ENCODE peak calls at places on chromosomes 12 and 14, in four cellular contexts. One of them, this sample, is unnamed. For H3K4me1, the result is how much of the 10 kb centered on the place peaks cover.

GRCh38 chr14:20684662-20685456 is 499 bp downstream of the RNASE4 start:
- DNase-seq in pancreas: no peak
- DNase-seq in Karpas-422: no peak
- DNase-seq in heart left ventricle: peak
- DNase-seq in this sample: no peak

GRCh38 chr12:45469902-45470301 is 254.0 kb downstream of the ANO6 start:
- DNase-seq in pancreas: no peak
- DNase-seq in Karpas-422: no peak
- DNase-seq in heart left ventricle: no peak
- DNase-seq in this sample: no peak

GRCh38 chr14:100813291-100813690 is 12.6 kb upstream of the MEG3 start:
- DNase-seq in pancreas: no peak
- DNase-seq in Karpas-422: no peak
- DNase-seq in heart left ventricle: no peak
- DNase-seq in this sample: peak

GRCh38 chr12:124917135-124917840 is 2.8 kb upstream of the UBC start:
- DNase-seq in pancreas: peak
- DNase-seq in Karpas-422: peak
- DNase-seq in heart left ventricle: peak
- DNase-seq in this sample: peak

GRCh38 chr14:39097159-39097558 is 5.9 kb downstream of the SEC23A start:
- DNase-seq in pancreas: no peak
- DNase-seq in Karpas-422: no peak
- DNase-seq in heart left ventricle: no peak
- DNase-seq in this sample: no peak

GRCh38 chr12:45336331-45336730 is 120.4 kb downstream of the ANO6 start:
- DNase-seq in pancreas: no peak
- DNase-seq in Karpas-422: no peak
- DNase-seq in heart left ventricle: no peak
- DNase-seq in this sample: no peak

GRCh38 chr12:66118240-66118891 is 12.2 kb downstream of the LLPH start:
- DNase-seq in pancreas: no peak
- DNase-seq in Karpas-422: peak
- DNase-seq in heart left ventricle: no peak
- DNase-seq in this sample: no peak

GRCh38 chr12:3313066-3313465 is 177.9 kb upstream of the PRMT8 start:
- DNase-seq in pancreas: peak
- DNase-seq in Karpas-422: no peak
- DNase-seq in heart left ventricle: no peak
- DNase-seq in this sample: no peak

GRCh38 chr12:70711831-70712230 is 74.6 kb upstream of the PTPRB start:
- DNase-seq in pancreas: no peak
- DNase-seq in Karpas-422: no peak
- DNase-seq in heart left ventricle: no peak
- DNase-seq in this sample: no peak

GRCh38 chr12:30200864-30201263 is 417.1 kb upstream of the TMTC1 start:
- DNase-seq in pancreas: peak
- DNase-seq in Karpas-422: no peak
- DNase-seq in heart left ventricle: no peak
- DNase-seq in this sample: peak

GRCh38 chr12:58575281-58575680 is 345.0 kb downstream of the LRIG3 start:
- DNase-seq in pancreas: no peak
- DNase-seq in Karpas-422: no peak
- DNase-seq in heart left ventricle: no peak
- DNase-seq in this sample: no peak

GRCh38 chr12:46918631-46919030 is 92.8 kb upstream of the SLC38A4 start:
- DNase-seq in pancreas: no peak
- DNase-seq in Karpas-422: no peak
- DNase-seq in heart left ventricle: no peak
- DNase-seq in this sample: no peak

GRCh38 chr14:52025952-52026510 is 36.7 kb downstream of the RTRAF start:
- DNase-seq in pancreas: no peak
- DNase-seq in Karpas-422: no peak
- DNase-seq in heart left ventricle: no peak
- DNase-seq in this sample: no peak

GRCh38 chr14:84770030-84770429 is 759.9 kb upstream of the FLRT2 start:
- DNase-seq in pancreas: no peak
- DNase-seq in Karpas-422: no peak
- DNase-seq in heart left ventricle: no peak
- DNase-seq in this sample: no peak

GRCh38 chr12:128817115-128818015 is 6.4 kb downstream of the SLC15A4 start:
- DNase-seq in pancreas: no peak
- DNase-seq in Karpas-422: peak
- DNase-seq in heart left ventricle: peak
- DNase-seq in this sample: no peak

GRCh38 chr12:128818065-128819022 is 5.4 kb downstream of the SLC15A4 start:
- DNase-seq in pancreas: no peak
- DNase-seq in Karpas-422: peak
- DNase-seq in heart left ventricle: no peak
- DNase-seq in this sample: no peak

GRCh38 chr12:128814411-128815261 is 9.1 kb downstream of the SLC15A4 start:
- DNase-seq in pancreas: no peak
- DNase-seq in Karpas-422: no peak
- DNase-seq in heart left ventricle: no peak
- DNase-seq in this sample: no peak

GRCh38 chr12:128815779-128816642 is 7.7 kb downstream of the SLC15A4 start:
- DNase-seq in pancreas: no peak
- DNase-seq in Karpas-422: peak
- DNase-seq in heart left ventricle: no peak
- DNase-seq in this sample: no peak

GRCh38 chr12:128816643-128816920 is 7.2 kb downstream of the SLC15A4 start:
- DNase-seq in pancreas: no peak
- DNase-seq in Karpas-422: no peak
- DNase-seq in heart left ventricle: no peak
- DNase-seq in this sample: no peak
- H3K27ac ChIP-seq in pancreas: peak
- H3K27ac ChIP-seq in Karpas-422: peak
- H3K27ac ChIP-seq in heart left ventricle: peak
- H3K27ac ChIP-seq in this sample: no peak

GRCh38 chr14:95362180-95362494 is 42.4 kb upstream of the CLMN start:
- DNase-seq in pancreas: no peak
- DNase-seq in Karpas-422: no peak
- DNase-seq in heart left ventricle: no peak
- DNase-seq in this sample: no peak

GRCh38 chr14:95363468-95363954 is 43.8 kb upstream of the CLMN start:
- DNase-seq in pancreas: no peak
- DNase-seq in Karpas-422: no peak
- DNase-seq in heart left ventricle: peak
- DNase-seq in this sample: no peak

GRCh38 chr14:95360828-95361227 is 41.1 kb upstream of the CLMN start:
- DNase-seq in pancreas: no peak
- DNase-seq in Karpas-422: no peak
- DNase-seq in heart left ventricle: no peak
- DNase-seq in this sample: no peak

GRCh38 chr14:95361373-95362179 is 41.9 kb upstream of the CLMN start:
- DNase-seq in pancreas: peak
- DNase-seq in Karpas-422: peak
- DNase-seq in heart left ventricle: peak
- DNase-seq in this sample: no peak

GRCh38 chr14:95359974-95360826 is 40.5 kb upstream of the CLMN start:
- DNase-seq in pancreas: no peak
- DNase-seq in Karpas-422: no peak
- DNase-seq in heart left ventricle: no peak
- DNase-seq in this sample: peak
- H3K4me1 ChIP-seq in pancreas: under half
- H3K4me1 ChIP-seq in Karpas-422: under half
- H3K4me1 ChIP-seq in heart left ventricle: under half
- H3K4me1 ChIP-seq in this sample: under half

GRCh38 chr14:103198429-103199140 is 75.3 kb downstream of the TNFAIP2 start:
- DNase-seq in pancreas: no peak
- DNase-seq in Karpas-422: no peak
- DNase-seq in heart left ventricle: no peak
- DNase-seq in this sample: no peak
- H3K27ac ChIP-seq in pancreas: peak
- H3K27ac ChIP-seq in Karpas-422: no peak
- H3K27ac ChIP-seq in heart left ventricle: no peak
- H3K27ac ChIP-seq in this sample: peak

GRCh38 chr14:53842938-53843337 is 113.7 kb downstream of the BMP4 start:
- DNase-seq in pancreas: no peak
- DNase-seq in Karpas-422: no peak
- DNase-seq in heart left ventricle: no peak
- DNase-seq in this sample: no peak

GRCh38 chr14:53845813-53846693 is 110.6 kb downstream of the BMP4 start:
- DNase-seq in pancreas: no peak
- DNase-seq in Karpas-422: no peak
- DNase-seq in heart left ventricle: no peak
- DNase-seq in this sample: no peak

GRCh38 chr14:53838374-53838773 is 118.3 kb downstream of the BMP4 start:
- DNase-seq in pancreas: no peak
- DNase-seq in Karpas-422: no peak
- DNase-seq in heart left ventricle: no peak
- DNase-seq in this sample: no peak

GRCh38 chr14:53840444-53840843 is 116.2 kb downstream of the BMP4 start:
- DNase-seq in pancreas: no peak
- DNase-seq in Karpas-422: no peak
- DNase-seq in heart left ventricle: no peak
- DNase-seq in this sample: no peak

DNA sequence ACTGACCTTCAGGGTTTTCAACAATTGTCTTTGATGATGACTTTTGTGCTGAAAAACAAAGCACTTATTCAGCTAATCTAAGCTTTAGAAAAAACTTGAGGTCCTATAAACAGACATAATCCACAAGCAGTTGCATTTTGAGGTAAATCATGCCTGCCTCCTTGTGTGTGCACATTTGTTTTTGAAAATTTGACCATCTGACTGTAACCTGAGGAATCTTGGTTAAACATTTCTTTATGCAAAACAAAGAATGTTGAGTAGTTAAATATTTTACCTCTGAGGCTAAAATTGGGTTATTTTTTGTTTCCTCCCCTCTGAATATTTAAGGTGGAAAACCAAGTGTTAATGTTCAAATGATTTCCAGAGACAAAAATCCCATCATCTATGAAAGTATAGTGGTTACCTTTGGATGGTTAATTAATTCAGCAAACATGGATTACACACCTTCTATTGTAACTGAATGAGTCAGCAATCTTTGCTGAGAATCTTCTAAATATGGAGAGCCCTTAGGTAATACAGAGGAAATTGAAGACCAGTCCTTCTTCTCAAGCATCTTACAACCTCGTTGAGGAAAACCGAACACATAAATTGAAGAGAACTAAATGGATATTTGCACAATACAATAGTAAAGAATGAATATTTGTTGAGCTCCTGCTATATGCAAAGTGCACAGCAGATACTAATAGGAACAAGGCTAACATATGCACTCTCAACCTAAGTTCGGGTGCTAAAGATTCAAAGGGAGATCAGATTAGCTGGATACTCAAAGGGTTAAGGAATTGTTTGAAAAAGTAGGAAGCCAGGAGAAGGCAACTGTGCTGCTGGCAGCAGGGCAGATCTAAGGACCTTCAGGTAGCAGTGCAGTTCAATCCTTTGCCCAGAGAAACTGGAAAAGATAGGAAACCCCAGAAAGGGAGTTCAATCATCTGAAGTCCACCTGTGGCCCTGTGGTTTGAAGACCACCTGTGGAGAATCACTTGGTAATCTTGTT is 115.2 kb downstream of the BMP4 start:
- DNase-seq in pancreas: no peak
- DNase-seq in Karpas-422: no peak
- DNase-seq in heart left ventricle: no peak
- DNase-seq in this sample: no peak
- H3K4me1 ChIP-seq in pancreas: under half
- H3K4me1 ChIP-seq in Karpas-422: under half
- H3K4me1 ChIP-seq in heart left ventricle: under half
- H3K4me1 ChIP-seq in this sample: under half

DNA sequence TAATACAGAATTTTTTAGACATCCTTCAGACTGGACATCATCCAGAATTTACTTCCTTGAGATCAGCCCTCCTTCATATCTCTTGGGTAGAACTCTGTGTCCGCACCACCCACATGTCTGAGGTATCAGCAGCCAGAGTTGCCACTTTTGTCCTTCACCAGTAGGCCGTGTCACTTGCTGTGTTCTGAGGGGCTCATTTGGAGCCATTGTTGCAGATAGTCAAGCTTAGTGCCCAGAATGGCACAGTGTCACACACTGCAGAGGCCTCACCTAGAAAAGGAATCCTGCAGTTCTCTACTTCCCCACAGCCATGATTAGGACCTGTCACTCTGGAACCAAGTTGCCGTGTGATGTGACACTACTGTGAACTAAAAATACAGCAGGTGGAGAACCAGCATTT is 36.9 kb upstream of the KCNK13 start:
- DNase-seq in pancreas: no peak
- DNase-seq in Karpas-422: no peak
- DNase-seq in heart left ventricle: no peak
- DNase-seq in this sample: no peak
- H3K27ac ChIP-seq in pancreas: no peak
- H3K27ac ChIP-seq in Karpas-422: no peak
- H3K27ac ChIP-seq in heart left ventricle: no peak
- H3K27ac ChIP-seq in this sample: no peak

GRCh38 chr14:99249389-99249788 is 22.6 kb downstream of the BCL11B start:
- DNase-seq in pancreas: no peak
- DNase-seq in Karpas-422: no peak
- DNase-seq in heart left ventricle: no peak
- DNase-seq in this sample: no peak
- H3K4me1 ChIP-seq in pancreas: under half
- H3K4me1 ChIP-seq in Karpas-422: under half
- H3K4me1 ChIP-seq in heart left ventricle: under half
- H3K4me1 ChIP-seq in this sample: under half

This sample was measured in kidney.